ENCODE peak calls at places on chromosome 16, in four cellular contexts. One of them, this sample, is unnamed.
A peak's percentile ranks its signal among the peaks of the same experiment; 100 is the strongest.

GRCh38 chr16:31138621-31139578 is 3.4 kb upstream of the PRSS8 start:
- DNase-seq in WTC11: peak; percentile 54
- DNase-seq in HepG2: peak; percentile 41
- DNase-seq in K562: no peak
- DNase-seq in this sample: peak; percentile 76

GRCh38 chr16:66510711-66511614 is 39.0 kb downstream of the TK2 start:
- DNase-seq in K562: no peak
- DNase-seq in WTC11: no peak
- DNase-seq in HepG2: no peak
- DNase-seq in this sample: peak; percentile 35

GRCh38 chr16:10231563-10231962 is 49.3 kb upstream of the GRIN2A start:
- DNase-seq in K562: no peak
- DNase-seq in WTC11: no peak
- DNase-seq in HepG2: no peak
- DNase-seq in this sample: no peak

GRCh38 chr16:70696952-70697600 is 11.2 kb upstream of the MTSS2 start:
- DNase-seq in K562: no peak
- DNase-seq in HepG2: no peak
- DNase-seq in WTC11: no peak
- DNase-seq in this sample: no peak

GRCh38 chr16:1288813-1289479 is 20.5 kb upstream of the UBE2I start:
- DNase-seq in K562: peak; percentile 47
- DNase-seq in HepG2: peak; percentile 37
- DNase-seq in WTC11: peak; percentile 52
- DNase-seq in this sample: no peak

GRCh38 chr16:48182979-48183537 is 27.3 kb upstream of the ABCC12 start:
- DNase-seq in K562: no peak
- DNase-seq in HepG2: no peak
- DNase-seq in WTC11: no peak
- DNase-seq in this sample: no peak

GRCh38 chr16:10256855-10257641 is 74.8 kb upstream of the GRIN2A start:
- DNase-seq in K562: peak; percentile 87
- DNase-seq in WTC11: peak; percentile 66
- DNase-seq in HepG2: peak; percentile 91
- DNase-seq in this sample: peak; percentile 38

GRCh38 chr16:776824-777223 is 11.4 kb downstream of the RPUSD1 start:
- DNase-seq in K562: no peak
- DNase-seq in WTC11: no peak
- DNase-seq in HepG2: no peak
- DNase-seq in this sample: no peak

GRCh38 chr16:55078699-55079415 is 148.2 kb downstream of the IRX5 start:
- DNase-seq in WTC11: no peak
- DNase-seq in K562: no peak
- DNase-seq in HepG2: no peak
- DNase-seq in this sample: no peak

GRCh38 chr16:4377573-4378146 is 6.0 kb downstream of the VASN start:
- DNase-seq in WTC11: no peak
- DNase-seq in K562: no peak
- DNase-seq in HepG2: no peak
- DNase-seq in this sample: no peak

GRCh38 chr16:19359556-19359955 is 58.1 kb upstream of the TMC5 start:
- DNase-seq in K562: no peak
- DNase-seq in WTC11: no peak
- DNase-seq in HepG2: no peak
- DNase-seq in this sample: no peak

GRCh38 chr16:68676113-68676860 is 31.2 kb downstream of the CDH3 start:
- DNase-seq in WTC11: no peak
- DNase-seq in K562: no peak
- DNase-seq in HepG2: no peak
- DNase-seq in this sample: no peak

GRCh38 chr16:4231886-4232285 is 10.0 kb downstream of the SRL start:
- DNase-seq in HepG2: no peak
- DNase-seq in K562: no peak
- DNase-seq in WTC11: no peak
- DNase-seq in this sample: no peak

GRCh38 chr16:11198817-11199216 is 57.2 kb downstream of the SOCS1 start:
- DNase-seq in WTC11: no peak
- DNase-seq in HepG2: no peak
- DNase-seq in K562: peak; percentile 86
- DNase-seq in this sample: peak; percentile 31

GRCh38 chr16:1786242-1787055 is 3.7 kb downstream of the NUBP2 start:
- DNase-seq in HepG2: no peak
- DNase-seq in K562: no peak
- DNase-seq in WTC11: peak; percentile 56
- DNase-seq in this sample: no peak

GRCh38 chr16:70267516-70267915 is 15.8 kb upstream of the EXOSC6 start:
- DNase-seq in WTC11: peak; percentile 61
- DNase-seq in HepG2: peak; percentile 72
- DNase-seq in K562: peak; percentile 38
- DNase-seq in this sample: peak; percentile 66

GRCh38 chr16:35306915-35307314 is 1847.5 kb downstream of the TP53TG3F start:
- DNase-seq in HepG2: no peak
- DNase-seq in K562: no peak
- DNase-seq in WTC11: no peak
- DNase-seq in this sample: no peak

GRCh38 chr16:81521141-81521626 is 76.6 kb downstream of the CMIP start:
- DNase-seq in HepG2: no peak
- DNase-seq in WTC11: no peak
- DNase-seq in K562: peak; percentile 67
- DNase-seq in this sample: no peak

GRCh38 chr16:77835111-77835510 is 46.7 kb downstream of the VAT1L start:
- DNase-seq in HepG2: no peak
- DNase-seq in WTC11: no peak
- DNase-seq in K562: no peak
- DNase-seq in this sample: no peak

GRCh38 chr16:64627781-64628180 is 494.1 kb downstream of the CDH11 start:
- DNase-seq in WTC11: no peak
- DNase-seq in K562: no peak
- DNase-seq in HepG2: no peak
- DNase-seq in this sample: no peak

GRCh38 chr16:4140652-4141051 is 24.4 kb upstream of the ADCY9 start:
- DNase-seq in HepG2: no peak
- DNase-seq in K562: no peak
- DNase-seq in WTC11: no peak
- DNase-seq in this sample: no peak

GRCh38 chr16:57469917-57470470 is 7.5 kb downstream of the POLR2C start:
- DNase-seq in HepG2: no peak
- DNase-seq in K562: no peak
- DNase-seq in WTC11: no peak
- DNase-seq in this sample: peak; percentile 49

GRCh38 chr16:28491080-28491969 is 549 bp downstream of the CLN3 start:
- DNase-seq in K562: peak; percentile 74
- DNase-seq in HepG2: peak; percentile 49
- DNase-seq in WTC11: peak; percentile 60
- DNase-seq in this sample: peak; percentile 43
- TF ChIP-seq NR3C1 in K562: no peak
- TF ChIP-seq NR3C1 in HepG2: no peak
- TF ChIP-seq NR3C1 in WTC11: no peak
- TF ChIP-seq NR3C1 in this sample: no peak

GRCh38 chr16:89156740-89157645 is 14.6 kb upstream of the CDH15 start:
- DNase-seq in WTC11: no peak
- DNase-seq in HepG2: no peak
- DNase-seq in K562: no peak
- DNase-seq in this sample: no peak

GRCh38 chr16:89153848-89154271 is 17.7 kb upstream of the CDH15 start:
- DNase-seq in WTC11: no peak
- DNase-seq in K562: no peak
- DNase-seq in HepG2: no peak
- DNase-seq in this sample: no peak

GRCh38 chr16:89155851-89156739 is 15.5 kb upstream of the CDH15 start:
- DNase-seq in HepG2: no peak
- DNase-seq in WTC11: no peak
- DNase-seq in K562: no peak
- DNase-seq in this sample: no peak

GRCh38 chr16:89154390-89155183 is 17.0 kb upstream of the CDH15 start:
- DNase-seq in HepG2: no peak
- DNase-seq in K562: no peak
- DNase-seq in WTC11: no peak
- DNase-seq in this sample: no peak

GRCh38 chr16:89155184-89155679 is 16.3 kb upstream of the CDH15 start:
- DNase-seq in K562: no peak
- DNase-seq in WTC11: no peak
- DNase-seq in HepG2: no peak
- DNase-seq in this sample: no peak
- TF ChIP-seq NR3C1 in K562: no peak
- TF ChIP-seq NR3C1 in WTC11: no peak
- TF ChIP-seq NR3C1 in HepG2: no peak
- TF ChIP-seq NR3C1 in this sample: no peak

DNA sequence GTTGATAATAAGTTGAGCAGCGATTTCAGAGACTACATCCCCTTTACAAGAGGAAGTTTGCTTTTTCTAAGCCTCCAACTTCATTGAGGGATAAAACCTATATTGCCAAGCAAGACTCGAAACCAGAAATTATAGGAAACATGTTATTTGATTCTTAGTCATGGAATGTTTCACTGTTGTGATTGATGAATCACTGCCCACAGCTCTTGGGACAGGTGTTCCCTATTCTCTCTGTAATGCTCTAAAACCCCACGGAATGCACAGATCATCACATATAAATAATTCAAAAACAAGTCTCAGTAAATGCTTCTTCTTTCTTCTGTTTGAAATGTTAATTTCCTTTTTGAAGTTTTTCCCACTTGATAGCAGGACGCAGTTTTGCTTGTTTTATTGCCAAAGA is 809.5 kb upstream of the GOT2 start:
- DNase-seq in WTC11: no peak
- DNase-seq in HepG2: no peak
- DNase-seq in K562: no peak
- DNase-seq in this sample: no peak
- TF ChIP-seq NR3C1 in WTC11: no peak
- TF ChIP-seq NR3C1 in HepG2: no peak
- TF ChIP-seq NR3C1 in K562: no peak
- TF ChIP-seq NR3C1 in this sample: no peak

DNA sequence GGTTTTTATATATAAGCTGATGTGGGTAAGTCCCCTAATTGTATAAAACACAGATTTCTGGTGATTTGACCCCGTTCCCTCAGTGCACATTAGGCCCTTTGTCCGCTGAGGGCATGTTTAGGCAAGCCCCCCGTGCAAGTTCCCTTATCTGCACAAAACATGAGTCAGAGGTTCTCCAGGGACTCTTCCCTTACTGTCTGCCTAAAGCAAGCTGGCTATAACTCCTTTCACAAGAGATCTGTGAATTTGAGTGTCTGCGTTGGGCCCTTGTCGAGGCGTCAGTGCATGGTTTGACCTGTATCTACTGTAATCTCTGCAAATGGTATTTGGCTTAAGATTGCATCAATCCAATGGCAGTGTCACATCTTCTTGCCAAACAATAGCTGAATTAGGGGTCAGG is 712.8 kb downstream of the CDH8 start:
- DNase-seq in WTC11: no peak
- DNase-seq in K562: no peak
- DNase-seq in HepG2: peak; percentile 3
- DNase-seq in this sample: no peak
- TF ChIP-seq NR3C1 in WTC11: no peak
- TF ChIP-seq NR3C1 in K562: no peak
- TF ChIP-seq NR3C1 in HepG2: no peak
- TF ChIP-seq NR3C1 in this sample: no peak

GRCh38 chr16:79662122-79662521 is 61.6 kb upstream of the MAF start:
- DNase-seq in HepG2: no peak
- DNase-seq in K562: no peak
- DNase-seq in WTC11: no peak
- DNase-seq in this sample: no peak

GRCh38 chr16:79659352-79659751 is 58.8 kb upstream of the MAF start:
- DNase-seq in HepG2: no peak
- DNase-seq in WTC11: no peak
- DNase-seq in K562: no peak
- DNase-seq in this sample: no peak

GRCh38 chr16:79661578-79661977 is 61.0 kb upstream of the MAF start:
- DNase-seq in K562: no peak
- DNase-seq in WTC11: no peak
- DNase-seq in HepG2: no peak
- DNase-seq in this sample: no peak

GRCh38 chr16:79656537-79657115 is 56.1 kb upstream of the MAF start:
- DNase-seq in K562: no peak
- DNase-seq in WTC11: no peak
- DNase-seq in HepG2: no peak
- DNase-seq in this sample: no peak

DNA sequence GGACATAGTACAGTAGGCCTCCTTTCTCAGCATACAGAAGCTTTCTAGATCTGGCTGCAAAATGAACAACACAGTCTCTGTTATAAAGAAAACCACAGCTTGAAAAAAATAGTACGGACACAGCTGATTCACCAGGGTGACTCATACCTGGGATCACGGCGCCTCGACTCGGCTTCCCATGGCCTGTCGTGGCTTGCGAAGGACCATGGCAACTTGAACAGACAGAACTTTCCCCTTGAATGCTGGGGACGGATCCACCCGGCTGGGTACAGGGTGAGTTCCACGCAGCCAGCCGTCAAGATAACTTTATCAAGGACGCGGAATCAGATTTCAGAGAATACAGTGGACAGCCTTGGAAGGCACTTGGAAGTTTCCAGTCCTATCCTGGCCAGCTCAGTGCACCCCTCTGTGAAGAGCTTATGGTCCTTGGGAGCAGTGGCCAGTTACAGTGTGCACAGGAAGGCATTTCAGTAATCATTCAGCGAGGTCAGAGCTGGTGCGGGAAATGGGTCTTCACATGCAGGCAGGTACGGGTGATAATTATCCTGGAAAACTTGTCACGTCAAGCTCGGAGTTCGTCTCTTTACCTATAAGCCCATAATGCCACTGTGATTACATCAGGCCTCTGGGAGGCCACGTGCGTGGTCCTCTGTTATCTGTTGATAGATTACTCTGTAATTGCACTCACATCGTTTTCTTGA is 57.9 kb upstream of the MAF start:
- DNase-seq in K562: no peak
- DNase-seq in WTC11: no peak
- DNase-seq in HepG2: peak; percentile 22
- DNase-seq in this sample: peak; percentile 46
- TF ChIP-seq NR3C1 in K562: no peak
- TF ChIP-seq NR3C1 in WTC11: no peak
- TF ChIP-seq NR3C1 in HepG2: no peak
- TF ChIP-seq NR3C1 in this sample: no peak